ENCODE peak calls at places on chromosomes 4 and X, in ten cellular contexts. K is T-helper 1 cell; S is GM23248; I is AG04450; O is progenitor cell of endocrine pancreas; L is HT-29; Y is stimulated activated CD8-positive, alpha-beta memory T cell treated with anti-CD3 and anti-CD28 coated beads, Interleukin-15, amount 100 ng/mL, for 1 hour; A is glutamatergic neuron; R is naive thymus-derived CD8-positive, alpha-beta T cell; G is activated T-cell treated with anti-CD3 and anti-CD28 coated beads for 1 hour. B is an unnamed sample.

GRCh38 chr4:16537926-16538325 is 311.7 kb upstream of the TAPT1 start:
- DNase-seq in S (peak; percentile 7), L (no peak), A (no peak), O (no peak), R (no peak), G (no peak), Y (no peak), K (no peak), I (no peak), B (no peak)

GRCh38 chrX:10756365-10756915 is 136.1 kb upstream of the MID1 start:
- DNase-seq in L (peak; percentile 5), Y (no peak), O (no peak), R (no peak), K (no peak), S (peak; percentile 85), A (no peak), I (peak; percentile 76), G (no peak), B (no peak)

GRCh38 chrX:11185861-11186260 is 74.7 kb downstream of the HCCS start:
- DNase-seq in I (no peak), G (no peak), L (no peak), S (no peak), Y (no peak), A (no peak), O (no peak), K (no peak), R (no peak), B (no peak)

GRCh38 chr4:79650794-79651431 is 242.9 kb upstream of the GK2 start:
- DNase-seq in O (no peak), I (peak; percentile 61), R (no peak), K (no peak), L (no peak), Y (no peak), G (no peak), A (no peak), S (peak; percentile 62), B (no peak)

GRCh38 chr4:51885371-51885770 is 42.4 kb downstream of the DCUN1D4 start:
- DNase-seq in Y (no peak), I (no peak), L (peak; percentile 33), A (no peak), O (no peak), K (no peak), R (no peak), G (no peak), S (peak; percentile 57), B (no peak)

GRCh38 chr4:77699731-77700210 is 94.2 kb downstream of the CXCL13 start:
- DNase-seq in S (peak; percentile 73), Y (no peak), K (no peak), A (peak; percentile 38), G (no peak), I (peak; percentile 82), L (peak; percentile 10), O (no peak), R (no peak), B (no peak)

GRCh38 chr4:183602444-183603102 is 56.4 kb downstream of the RWDD4 start:
- DNase-seq in S (peak; percentile 53), G (no peak), I (no peak), L (no peak), R (no peak), Y (no peak), O (no peak), K (no peak), A (no peak), B (no peak)

GRCh38 chrX:12901486-12901885 is 4.9 kb upstream of the TLR8 start:
- DNase-seq in R (peak; percentile 23), L (peak; percentile 66), O (peak; percentile 16), S (peak; percentile 49), A (peak; percentile 62), I (peak; percentile 7), K (peak; percentile 24), Y (peak; percentile 25), G (peak; percentile 50), B (peak; percentile 65)

GRCh38 chr4:186698028-186698427 is 25.6 kb downstream of the FAT1 start:
- DNase-seq in G (no peak), Y (no peak), L (no peak), I (no peak), S (no peak), O (no peak), K (no peak), A (no peak), R (no peak), B (no peak)

GRCh38 chrX:127877358-127877757 is 174.8 kb downstream of the ACTRT1 start:
- DNase-seq in A (no peak), O (no peak), K (no peak), Y (no peak), L (no peak), R (no peak), I (no peak), S (no peak), G (no peak), B (no peak)

GRCh38 chr4:87557348-87557747 is 28.2 kb upstream of the SPARCL1 start:
- DNase-seq in Y (no peak), I (no peak), L (no peak), K (no peak), O (no peak), A (no peak), R (no peak), S (no peak), G (no peak), B (no peak)

GRCh38 chr4:69156913-69157312 is 57.6 kb downstream of the UGT2B11 start:
- DNase-seq in O (no peak), K (no peak), R (no peak), L (peak; percentile 28), S (peak; percentile 26), A (peak; percentile 21), I (no peak), Y (no peak), G (no peak), B (no peak)

GRCh38 chrX:54695816-54696487 is 102.1 kb downstream of the ITIH6 start:
- DNase-seq in I (no peak), R (no peak), L (no peak), O (no peak), Y (no peak), S (peak; percentile 41), A (no peak), K (no peak), G (no peak), B (no peak)

GRCh38 chr4:97987019-97987648 is 156.1 kb downstream of the STPG2 start:
- DNase-seq in R (no peak), K (no peak), Y (no peak), O (no peak), S (peak; percentile 31), I (no peak), G (no peak), A (no peak), L (peak; percentile 32), B (no peak)

GRCh38 chr4:53855886-53856260 is 208.5 kb downstream of the CHIC2 start:
- DNase-seq in R (no peak), L (no peak), O (no peak), I (peak; percentile 58), S (peak; percentile 93), A (no peak), G (no peak), Y (no peak), K (no peak), B (no peak)

GRCh38 chr4:20272411-20272872 is 20.7 kb downstream of the SLIT2 start:
- DNase-seq in L (peak; percentile 15), A (no peak), G (no peak), Y (no peak), O (no peak), I (no peak), K (no peak), R (no peak), S (peak; percentile 62), B (no peak)

GRCh38 chr4:82733636-82734035 is 65.0 kb downstream of the SCD5 start:
- DNase-seq in A (no peak), K (no peak), L (no peak), I (no peak), O (no peak), Y (no peak), S (peak; percentile 61), G (no peak), R (no peak), B (no peak)

GRCh38 chr4:110680217-110680616 is 57.3 kb upstream of the PITX2 start:
- DNase-seq in G (no peak), O (no peak), S (no peak), A (no peak), R (no peak), Y (no peak), I (no peak), L (no peak), K (no peak), B (no peak)

B was measured in activated gamma-delta T cell treated with Interleukin-2 at 50 U/mL for 16 hours.